ENCODE peak calls at places on chromosomes 12 and 14, in nine cellular contexts. P, I, Y, F, R, C, X, U and D are unnamed samples.

GRCh38 chr12:105279460-105280056 is 43.6 kb upstream of the APPL2 start:
- DNase-seq in X (no peak), F (no peak), R (no peak), C (peak; percentile 53), U (peak; percentile 38), P (no peak), I (peak; percentile 33), Y (peak; percentile 21), D (no peak)

GRCh38 chr12:101004891-101005290 is 205.1 kb downstream of the SLC5A8 start:
- DNase-seq in U (no peak), P (no peak), C (no peak), Y (no peak), R (no peak), I (no peak), F (no peak), X (no peak), D (no peak)

GRCh38 chr12:66119229-66119869 is 11.2 kb downstream of the LLPH start:
- DNase-seq in Y (no peak), P (no peak), R (no peak), I (no peak), F (no peak), U (no peak), X (no peak), C (no peak), D (no peak)

GRCh38 chr12:123293178-123293760 is 21.6 kb upstream of the CDK2AP1 start:
- DNase-seq in I (no peak), C (no peak), X (no peak), R (no peak), Y (no peak), P (no peak), F (no peak), U (no peak), D (no peak)

GRCh38 chr14:64825006-64825405 is 54.7 kb downstream of the SPTB start:
- DNase-seq in I (no peak), Y (no peak), U (no peak), R (no peak), P (no peak), X (no peak), C (no peak), F (no peak), D (no peak)

GRCh38 chr12:41250748-41251147 is 62.6 kb downstream of the PDZRN4 start:
- DNase-seq in X (no peak), P (no peak), C (peak; percentile 33), Y (peak; percentile 3), R (no peak), I (no peak), F (no peak), U (no peak), D (no peak)

GRCh38 chr12:28164644-28165313 is 25.5 kb upstream of the CCDC91 start:
- DNase-seq in U (no peak), F (no peak), R (no peak), X (no peak), C (no peak), P (no peak), I (no peak), Y (no peak), D (no peak)

GRCh38 chr12:12985817-12986408 is 14.2 kb downstream of the HEBP1 start:
- DNase-seq in F (no peak), Y (peak; percentile 37), C (peak; percentile 42), I (no peak), P (peak; percentile 73), U (peak; percentile 23), X (no peak), R (no peak), D (no peak)

GRCh38 chr12:27003421-27004311 is 10.5 kb downstream of the TM7SF3 start:
- DNase-seq in Y (no peak), R (no peak), U (no peak), I (no peak), F (no peak), P (no peak), X (no peak), C (no peak), D (no peak)

GRCh38 chr12:226401-226800 is 12.4 kb upstream of the SLC6A12 start:
- DNase-seq in F (no peak), U (no peak), X (no peak), R (no peak), I (no peak), Y (no peak), P (peak; percentile 32), C (no peak), D (no peak)

GRCh38 chr12:88924162-88924561 is 343.9 kb upstream of the KITLG start:
- DNase-seq in I (no peak), U (no peak), P (no peak), F (no peak), C (no peak), X (no peak), Y (no peak), R (no peak), D (no peak)

GRCh38 chr14:48792376-48793024 is 793.7 kb downstream of the RPS29 start:
- DNase-seq in F (no peak), X (no peak), I (no peak), U (no peak), P (peak; percentile 66), C (no peak), R (no peak), Y (peak; percentile 29), D (no peak)

GRCh38 chr14:24237463-24237955 is 4.8 kb downstream of the GMPR2 start:
- DNase-seq in U (no peak), P (no peak), X (no peak), I (no peak), C (no peak), R (no peak), F (no peak), Y (no peak), D (no peak)

GRCh38 chr12:120674172-120674571 is 12.8 kb upstream of the MLEC start:
- DNase-seq in X (no peak), C (no peak), F (no peak), P (no peak), U (no peak), Y (no peak), I (no peak), R (no peak), D (no peak)

GRCh38 chr12:120680165-120680738 is 6.7 kb upstream of the MLEC start:
- DNase-seq in X (no peak), U (no peak), P (no peak), Y (no peak), F (no peak), R (no peak), I (no peak), C (no peak), D (no peak)

GRCh38 chr12:120684523-120684932 is 2.4 kb upstream of the MLEC start:
- DNase-seq in I (no peak), C (no peak), U (no peak), Y (peak; percentile 12), X (no peak), P (no peak), F (no peak), R (no peak), D (no peak)

GRCh38 chr12:120677765-120678473 is 9.0 kb upstream of the MLEC start:
- DNase-seq in P (no peak), C (peak; percentile 78), F (no peak), Y (peak; percentile 32), I (no peak), U (no peak), X (no peak), R (no peak), D (no peak)

GRCh38 chr12:120678572-120678971 is 8.4 kb upstream of the MLEC start:
- DNase-seq in Y (no peak), I (no peak), F (no peak), C (no peak), P (no peak), X (no peak), R (no peak), U (no peak), D (no peak)
- H3K27ac ChIP-seq in Y (no peak overlapping the region), I (no peak overlapping the region), F (no peak overlapping the region), C (peak overlapping the region; percentile 78), P (no peak overlapping the region), X (peak overlapping the region; percentile 70), R (peak overlapping the region; percentile 65), U (no peak overlapping the region), D (no peak overlapping the region)

GRCh38 chr12:67709367-67709954 is 60.9 kb downstream of the DYRK2 start:
- DNase-seq in X (no peak), P (no peak), F (no peak), Y (no peak), U (no peak), I (no peak), C (no peak), R (no peak), D (no peak)
- H3K27ac ChIP-seq in X (no peak overlapping the region), P (no peak overlapping the region), F (no peak overlapping the region), Y (no peak overlapping the region), U (no peak overlapping the region), I (no peak overlapping the region), C (no peak overlapping the region), R (no peak overlapping the region), D (no peak overlapping the region)

GRCh38 chr12:122088181-122088810 is 9.7 kb downstream of the MLXIP start:
- DNase-seq in F (no peak), X (no peak), R (no peak), I (no peak), C (no peak), Y (no peak), P (no peak), U (no peak), D (no peak)
- H3K27ac ChIP-seq in F (peak overlapping the region; percentile 72), X (peak overlapping the region; percentile 11), R (peak overlapping the region; percentile 63), I (peak overlapping the region; percentile 69), C (no peak overlapping the region), Y (no peak overlapping the region), P (no peak overlapping the region), U (no peak overlapping the region), D (peak overlapping the region; percentile 44)

GRCh38 chr12:55932546-55932919 is 1.6 kb downstream of the DGKA start:
- DNase-seq in U (peak; percentile 50), P (no peak), R (no peak), F (no peak), C (peak; percentile 45), I (no peak), X (no peak), Y (peak; percentile 27), D (no peak)

GRCh38 chr12:55929306-55929791 is 1.6 kb upstream of the DGKA start:
- DNase-seq in R (peak; percentile 84), U (no peak), I (peak; percentile 52), P (no peak), Y (no peak), F (no peak), X (no peak), C (no peak), D (peak; percentile 32)

GRCh38 chr12:55931317-55931779 is 386 bp downstream of the DGKA start:
- DNase-seq in R (no peak), C (peak; percentile 9), P (peak; percentile 30), Y (no peak), X (no peak), U (no peak), F (peak; percentile 25), I (no peak), D (no peak)

GRCh38 chr12:55931780-55932545 is 1.0 kb downstream of the DGKA start:
- DNase-seq in F (peak; percentile 46), C (peak; percentile 50), U (peak; percentile 41), R (peak; percentile 93), Y (no peak), X (peak; percentile 74), P (peak; percentile 40), I (peak; percentile 61), D (peak; percentile 12)

DNA sequence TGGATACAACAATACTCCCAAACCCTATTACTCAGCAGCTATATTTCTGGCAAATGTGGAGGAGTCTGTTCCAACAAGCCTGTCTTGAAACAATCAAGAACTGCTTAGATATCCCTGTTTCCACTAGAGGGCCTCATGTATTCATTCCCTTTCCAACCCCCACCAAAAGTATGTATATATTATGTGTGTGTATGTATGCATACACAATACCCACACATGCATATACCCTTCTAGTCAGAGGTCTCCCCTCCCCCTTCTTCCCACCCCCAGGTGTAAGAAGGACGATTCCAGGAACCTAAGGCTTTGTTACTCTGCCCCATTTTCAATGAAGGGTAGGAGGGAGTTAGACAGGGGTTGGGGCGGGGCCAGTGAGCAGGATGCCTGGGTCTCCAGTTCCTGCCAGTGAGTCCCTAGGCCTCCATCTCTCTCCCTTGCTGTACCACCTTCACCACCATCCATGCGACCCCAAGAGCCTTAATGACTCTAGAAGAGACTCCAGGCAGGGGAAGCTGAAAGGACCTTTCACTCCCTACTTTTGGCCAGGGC is at the start of gene DGKA:
- DNase-seq in C (peak; percentile 70), X (peak; percentile 55), Y (peak; percentile 49), P (peak; percentile 62), U (peak; percentile 89), R (no peak), I (peak; percentile 45), F (no peak), D (no peak)
- H3K27ac ChIP-seq in C (peak within 1 kb of the TSS; percentile 42), X (peak within 1 kb of the TSS; percentile 84), Y (peak within 1 kb of the TSS; percentile 28), P (no peak within 1 kb of the TSS), U (peak within 1 kb of the TSS; percentile 82), R (peak within 1 kb of the TSS; percentile 99), I (peak within 1 kb of the TSS; percentile 96), F (peak within 1 kb of the TSS; percentile 73), D (peak within 1 kb of the TSS; percentile 71)